ENCODE peak calls at places on chromosomes 5 and 9, in four cellular contexts. One of them, this sample, is unnamed. For H3K4me1, the result is how much of the 10 kb centered on the place peaks cover.

GRCh38 chr9:20564650-20565049 is 57.6 kb downstream of the MLLT3 start:
- DNase-seq in prostate gland: no peak
- DNase-seq in aorta: no peak
- DNase-seq in colonic mucosa: no peak
- DNase-seq in this sample: no peak

GRCh38 chr9:27117489-27118135 is 8.6 kb downstream of the TEK start:
- DNase-seq in aorta: peak
- DNase-seq in colonic mucosa: peak
- DNase-seq in prostate gland: no peak
- DNase-seq in this sample: no peak

GRCh38 chr9:75588808-75589207 is 301.7 kb upstream of the PCSK5 start:
- DNase-seq in prostate gland: no peak
- DNase-seq in colonic mucosa: no peak
- DNase-seq in aorta: no peak
- DNase-seq in this sample: no peak

GRCh38 chr9:12833701-12834100 is 58.9 kb downstream of the LURAP1L start:
- DNase-seq in prostate gland: no peak
- DNase-seq in aorta: no peak
- DNase-seq in colonic mucosa: no peak
- DNase-seq in this sample: no peak

GRCh38 chr5:79284852-79285251 is 48.9 kb downstream of the JMY start:
- DNase-seq in prostate gland: no peak
- DNase-seq in aorta: no peak
- DNase-seq in colonic mucosa: no peak
- DNase-seq in this sample: no peak

GRCh38 chr9:21558627-21559401 is 76.7 kb upstream of the IFNE start:
- DNase-seq in colonic mucosa: no peak
- DNase-seq in aorta: no peak
- DNase-seq in prostate gland: no peak
- DNase-seq in this sample: no peak

GRCh38 chr5:116864838-116865190 is 290.2 kb upstream of the SEMA6A start:
- DNase-seq in colonic mucosa: no peak
- DNase-seq in aorta: no peak
- DNase-seq in prostate gland: no peak
- DNase-seq in this sample: no peak

GRCh38 chr5:159456722-159457462 is 126.6 kb upstream of the IL12B start:
- DNase-seq in colonic mucosa: no peak
- DNase-seq in aorta: no peak
- DNase-seq in prostate gland: no peak
- DNase-seq in this sample: no peak

GRCh38 chr5:124157320-124157719 is 589.1 kb downstream of the ZNF608 start:
- DNase-seq in aorta: no peak
- DNase-seq in colonic mucosa: no peak
- DNase-seq in prostate gland: no peak
- DNase-seq in this sample: no peak

GRCh38 chr5:115378754-115379153 is 82.3 kb upstream of the CCDC112 start:
- DNase-seq in aorta: no peak
- DNase-seq in prostate gland: no peak
- DNase-seq in colonic mucosa: no peak
- DNase-seq in this sample: no peak

GRCh38 chr9:2362170-2362569 is 259.4 kb upstream of the VLDLR start:
- DNase-seq in aorta: no peak
- DNase-seq in colonic mucosa: no peak
- DNase-seq in prostate gland: no peak
- DNase-seq in this sample: no peak

GRCh38 chr9:126953089-126953809 is 38.7 kb downstream of the RALGPS1 start:
- DNase-seq in prostate gland: no peak
- DNase-seq in colonic mucosa: no peak
- DNase-seq in aorta: no peak
- DNase-seq in this sample: no peak

GRCh38 chr5:140151719-140152609 is 23.0 kb upstream of the CYSTM1 start:
- DNase-seq in aorta: no peak
- DNase-seq in colonic mucosa: no peak
- DNase-seq in prostate gland: peak
- DNase-seq in this sample: no peak

GRCh38 chr9:69470186-69470977 is 145.4 kb downstream of the ENTREP1 start:
- DNase-seq in aorta: no peak
- DNase-seq in prostate gland: no peak
- DNase-seq in colonic mucosa: peak
- DNase-seq in this sample: peak

GRCh38 chr5:137296213-137296702 is 202.9 kb downstream of the SPOCK1 start:
- DNase-seq in aorta: no peak
- DNase-seq in prostate gland: no peak
- DNase-seq in colonic mucosa: no peak
- DNase-seq in this sample: no peak

GRCh38 chr9:16950051-16950450 is 79.6 kb upstream of the BNC2 start:
- DNase-seq in colonic mucosa: no peak
- DNase-seq in aorta: no peak
- DNase-seq in prostate gland: no peak
- DNase-seq in this sample: no peak

GRCh38 chr5:83493644-83494043 is 22.1 kb downstream of the VCAN start:
- DNase-seq in aorta: no peak
- DNase-seq in colonic mucosa: no peak
- DNase-seq in prostate gland: no peak
- DNase-seq in this sample: no peak

GRCh38 chr5:139017624-139018023 is 142.5 kb upstream of the LRRTM2 start:
- DNase-seq in colonic mucosa: no peak
- DNase-seq in prostate gland: no peak
- DNase-seq in aorta: no peak
- DNase-seq in this sample: no peak

GRCh38 chr5:10009802-10010201 is 239.9 kb downstream of the ATPSCKMT start:
- DNase-seq in prostate gland: no peak
- DNase-seq in aorta: no peak
- DNase-seq in colonic mucosa: no peak
- DNase-seq in this sample: no peak

GRCh38 chr5:115666023-115666422 is 40.2 kb upstream of the TMED7 start:
- DNase-seq in prostate gland: no peak
- DNase-seq in colonic mucosa: no peak
- DNase-seq in aorta: no peak
- DNase-seq in this sample: no peak

GRCh38 chr9:630817-631216 is 210.7 kb upstream of the DMRT1 start:
- DNase-seq in aorta: no peak
- DNase-seq in colonic mucosa: no peak
- DNase-seq in prostate gland: no peak
- DNase-seq in this sample: no peak

GRCh38 chr9:18611946-18612345 is 138.0 kb downstream of the ADAMTSL1 start:
- DNase-seq in prostate gland: no peak
- DNase-seq in colonic mucosa: no peak
- DNase-seq in aorta: no peak
- DNase-seq in this sample: no peak

GRCh38 chr9:122190597-122191381 is 31.1 kb downstream of the MORN5 start:
- DNase-seq in prostate gland: no peak
- DNase-seq in aorta: no peak
- DNase-seq in colonic mucosa: peak
- DNase-seq in this sample: no peak

GRCh38 chr5:87116821-87117512 is 150.7 kb upstream of the RASA1 start:
- DNase-seq in colonic mucosa: no peak
- DNase-seq in prostate gland: no peak
- DNase-seq in aorta: no peak
- DNase-seq in this sample: no peak

GRCh38 chr9:114370985-114371335 is 16.8 kb downstream of the AKNA start:
- DNase-seq in colonic mucosa: no peak
- DNase-seq in aorta: no peak
- DNase-seq in prostate gland: no peak
- DNase-seq in this sample: no peak

GRCh38 chr5:158436271-158437065 is 577.5 kb upstream of the CLINT1 start:
- DNase-seq in colonic mucosa: no peak
- DNase-seq in prostate gland: no peak
- DNase-seq in aorta: no peak
- DNase-seq in this sample: no peak

GRCh38 chr5:60810036-60810435 is 34.0 kb downstream of the ELOVL7 start:
- DNase-seq in colonic mucosa: no peak
- DNase-seq in aorta: no peak
- DNase-seq in prostate gland: no peak
- DNase-seq in this sample: no peak

GRCh38 chr9:87684627-87685204 is 41.2 kb upstream of the CTSL start:
- DNase-seq in colonic mucosa: peak
- DNase-seq in aorta: no peak
- DNase-seq in prostate gland: peak
- DNase-seq in this sample: peak

GRCh38 chr5:406041-406440 is 36.9 kb upstream of the EXOC3 start:
- DNase-seq in colonic mucosa: no peak
- DNase-seq in prostate gland: no peak
- DNase-seq in aorta: no peak
- DNase-seq in this sample: no peak

GRCh38 chr9:16870606-16871357 is at the start of gene BNC2:
- DNase-seq in colonic mucosa: peak
- DNase-seq in aorta: peak
- DNase-seq in prostate gland: peak
- DNase-seq in this sample: peak

GRCh38 chr5:139105621-139106071 is 92.5 kb downstream of the SIL1 start:
- DNase-seq in colonic mucosa: no peak
- DNase-seq in prostate gland: no peak
- DNase-seq in aorta: no peak
- DNase-seq in this sample: no peak

GRCh38 chr5:124703995-124704394 is 42.4 kb downstream of the ZNF608 start:
- DNase-seq in colonic mucosa: no peak
- DNase-seq in prostate gland: no peak
- DNase-seq in aorta: no peak
- DNase-seq in this sample: no peak

GRCh38 chr5:177347699-177348098 is 3.8 kb downstream of the LMAN2 start:
- DNase-seq in prostate gland: no peak
- DNase-seq in aorta: no peak
- DNase-seq in colonic mucosa: no peak
- DNase-seq in this sample: no peak
- H3K4me1 ChIP-seq in prostate gland: under half
- H3K4me1 ChIP-seq in aorta: under half
- H3K4me1 ChIP-seq in colonic mucosa: under half
- H3K4me1 ChIP-seq in this sample: under half

GRCh38 chr9:131732636-131733340 is 7.1 kb downstream of the RAPGEF1 start:
- DNase-seq in prostate gland: no peak
- DNase-seq in colonic mucosa: no peak
- DNase-seq in aorta: no peak
- DNase-seq in this sample: no peak

GRCh38 chr9:131732061-131732526 is 7.8 kb downstream of the RAPGEF1 start:
- DNase-seq in colonic mucosa: no peak
- DNase-seq in prostate gland: peak
- DNase-seq in aorta: no peak
- DNase-seq in this sample: no peak

GRCh38 chr9:131734781-131735180 is 5.1 kb downstream of the RAPGEF1 start:
- DNase-seq in colonic mucosa: no peak
- DNase-seq in prostate gland: no peak
- DNase-seq in aorta: no peak
- DNase-seq in this sample: no peak

GRCh38 chr9:131734165-131734610 is 5.7 kb downstream of the RAPGEF1 start:
- DNase-seq in colonic mucosa: peak
- DNase-seq in prostate gland: no peak
- DNase-seq in aorta: peak
- DNase-seq in this sample: peak

GRCh38 chr9:131733601-131734061 is 6.2 kb downstream of the RAPGEF1 start:
- DNase-seq in prostate gland: no peak
- DNase-seq in aorta: peak
- DNase-seq in colonic mucosa: peak
- DNase-seq in this sample: peak
- H3K4me3 ChIP-seq in prostate gland: no peak
- H3K4me3 ChIP-seq in aorta: no peak
- H3K4me3 ChIP-seq in colonic mucosa: no peak
- H3K4me3 ChIP-seq in this sample: no peak

GRCh38 chr5:56273376-56274005 is 40.4 kb upstream of the ANKRD55 start:
- DNase-seq in colonic mucosa: no peak
- DNase-seq in aorta: no peak
- DNase-seq in prostate gland: no peak
- DNase-seq in this sample: no peak

GRCh38 chr5:56269216-56269927 is 36.2 kb upstream of the ANKRD55 start:
- DNase-seq in colonic mucosa: no peak
- DNase-seq in aorta: no peak
- DNase-seq in prostate gland: no peak
- DNase-seq in this sample: no peak

GRCh38 chr5:56270568-56271392 is 37.6 kb upstream of the ANKRD55 start:
- DNase-seq in aorta: peak
- DNase-seq in colonic mucosa: peak
- DNase-seq in prostate gland: peak
- DNase-seq in this sample: peak

GRCh38 chr5:56272765-56273164 is 39.6 kb upstream of the ANKRD55 start:
- DNase-seq in prostate gland: no peak
- DNase-seq in aorta: no peak
- DNase-seq in colonic mucosa: no peak
- DNase-seq in this sample: no peak

DNA sequence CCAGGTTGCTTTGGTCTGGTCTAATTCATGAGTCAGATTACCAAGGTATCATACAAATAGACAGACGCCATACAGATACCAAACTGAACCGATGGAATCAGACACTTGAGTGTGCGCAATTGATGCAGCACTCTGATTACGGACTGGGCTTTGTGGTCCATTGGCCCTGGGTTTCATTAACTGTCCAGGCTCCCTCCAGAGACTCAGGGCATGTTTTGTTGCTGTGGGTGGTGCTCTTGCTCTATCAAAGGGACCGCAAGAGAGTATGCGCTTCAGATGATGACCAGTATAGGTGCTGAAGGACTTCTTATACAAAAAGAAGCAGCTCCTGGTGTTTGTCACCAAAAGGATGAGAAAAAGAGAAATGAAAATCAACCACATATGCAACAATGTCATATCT is 36.9 kb upstream of the ANKRD55 start:
- DNase-seq in colonic mucosa: no peak
- DNase-seq in aorta: no peak
- DNase-seq in prostate gland: no peak
- DNase-seq in this sample: no peak
- H3K4me1 ChIP-seq in colonic mucosa: under half
- H3K4me1 ChIP-seq in aorta: under half
- H3K4me1 ChIP-seq in prostate gland: under half
- H3K4me1 ChIP-seq in this sample: under half

DNA sequence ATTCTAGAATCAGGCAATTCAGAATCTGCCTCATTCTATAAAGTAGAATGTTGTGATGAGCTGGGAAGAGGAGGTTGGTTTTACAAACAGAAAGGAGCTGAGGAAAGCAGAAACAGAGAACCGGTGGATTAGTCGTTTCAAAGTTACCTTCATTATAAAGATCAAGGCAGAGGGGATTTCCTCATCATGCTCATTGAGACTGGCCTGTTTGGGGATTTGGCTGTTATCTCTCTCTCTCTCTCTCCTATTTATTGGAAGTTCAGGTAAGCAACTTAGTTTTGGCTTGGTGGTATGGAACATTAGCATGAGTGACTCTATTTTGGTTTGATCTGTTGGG is 134.0 kb downstream of the GCNT1 start:
- DNase-seq in aorta: no peak
- DNase-seq in prostate gland: no peak
- DNase-seq in colonic mucosa: no peak
- DNase-seq in this sample: no peak
- H3K4me3 ChIP-seq in aorta: no peak
- H3K4me3 ChIP-seq in prostate gland: no peak
- H3K4me3 ChIP-seq in colonic mucosa: no peak
- H3K4me3 ChIP-seq in this sample: no peak

This sample was measured in Peyer's patch.